ENCODE peak calls at places on chromosome 19, in eight cellular contexts. One of them, this sample, is unnamed.

GRCh38 chr19:30785728-30786127 is 413.5 kb downstream of the ZNF536 start:
- DNase-seq in PC-3: no peak
- DNase-seq in lower leg skin: peak; percentile 9
- DNase-seq in psoas muscle: no peak
- DNase-seq in fibroblast of pulmonary artery: no peak
- DNase-seq in neural crest cell: no peak
- DNase-seq in activated B cell treated with CpG ODN at 0.5 μM for 24 hours: no peak
- DNase-seq in fibroblast of villous mesenchyme: no peak
- DNase-seq in this sample: no peak

GRCh38 chr19:50248826-50249225 is 45.4 kb downstream of the MYH14 start:
- DNase-seq in PC-3: no peak
- DNase-seq in fibroblast of pulmonary artery: no peak
- DNase-seq in lower leg skin: no peak
- DNase-seq in neural crest cell: no peak
- DNase-seq in fibroblast of villous mesenchyme: no peak
- DNase-seq in psoas muscle: no peak
- DNase-seq in activated B cell treated with CpG ODN at 0.5 μM for 24 hours: no peak
- DNase-seq in this sample: no peak

GRCh38 chr19:40718774-40719391 is 2.0 kb downstream of the ITPKC start:
- DNase-seq in psoas muscle: peak; percentile 88
- DNase-seq in activated B cell treated with CpG ODN at 0.5 μM for 24 hours: no peak
- DNase-seq in neural crest cell: no peak
- DNase-seq in fibroblast of villous mesenchyme: peak; percentile 69
- DNase-seq in fibroblast of pulmonary artery: peak; percentile 39
- DNase-seq in lower leg skin: peak; percentile 78
- DNase-seq in PC-3: peak; percentile 72
- DNase-seq in this sample: no peak

GRCh38 chr19:48123907-48124675 is 13.5 kb upstream of the PLA2G4C start:
- DNase-seq in activated B cell treated with CpG ODN at 0.5 μM for 24 hours: no peak
- DNase-seq in lower leg skin: no peak
- DNase-seq in fibroblast of villous mesenchyme: peak; percentile 29
- DNase-seq in fibroblast of pulmonary artery: peak; percentile 86
- DNase-seq in neural crest cell: peak; percentile 32
- DNase-seq in psoas muscle: no peak
- DNase-seq in PC-3: peak; percentile 84
- DNase-seq in this sample: peak; percentile 62

GRCh38 chr19:48271531-48272151 is 1.8 kb downstream of the ZNF114 start:
- DNase-seq in fibroblast of villous mesenchyme: peak; percentile 67
- DNase-seq in psoas muscle: no peak
- DNase-seq in PC-3: peak; percentile 23
- DNase-seq in fibroblast of pulmonary artery: peak; percentile 51
- DNase-seq in neural crest cell: peak; percentile 58
- DNase-seq in lower leg skin: peak; percentile 29
- DNase-seq in activated B cell treated with CpG ODN at 0.5 μM for 24 hours: peak; percentile 37
- DNase-seq in this sample: peak; percentile 63

GRCh38 chr19:56671613-56671994 is at the start of gene ZNF835:
- DNase-seq in fibroblast of pulmonary artery: peak; percentile 22
- DNase-seq in fibroblast of villous mesenchyme: peak; percentile 17
- DNase-seq in activated B cell treated with CpG ODN at 0.5 μM for 24 hours: peak; percentile 91
- DNase-seq in lower leg skin: peak; percentile 73
- DNase-seq in PC-3: no peak
- DNase-seq in neural crest cell: no peak
- DNase-seq in psoas muscle: peak; percentile 95
- DNase-seq in this sample: peak; percentile 31

GRCh38 chr19:16343156-16343555 is 18.5 kb downstream of the KLF2 start:
- DNase-seq in activated B cell treated with CpG ODN at 0.5 μM for 24 hours: no peak
- DNase-seq in lower leg skin: no peak
- DNase-seq in neural crest cell: no peak
- DNase-seq in PC-3: no peak
- DNase-seq in psoas muscle: no peak
- DNase-seq in fibroblast of pulmonary artery: no peak
- DNase-seq in fibroblast of villous mesenchyme: no peak
- DNase-seq in this sample: no peak

GRCh38 chr19:16018106-16018755 is 58.1 kb upstream of the TPM4 start:
- DNase-seq in activated B cell treated with CpG ODN at 0.5 μM for 24 hours: no peak
- DNase-seq in fibroblast of pulmonary artery: no peak
- DNase-seq in neural crest cell: no peak
- DNase-seq in psoas muscle: no peak
- DNase-seq in lower leg skin: no peak
- DNase-seq in PC-3: no peak
- DNase-seq in fibroblast of villous mesenchyme: no peak
- DNase-seq in this sample: no peak

GRCh38 chr19:39677931-39678889 is 22.5 kb downstream of the LGALS16 start:
- DNase-seq in psoas muscle: peak; percentile 68
- DNase-seq in neural crest cell: no peak
- DNase-seq in lower leg skin: no peak
- DNase-seq in fibroblast of villous mesenchyme: no peak
- DNase-seq in fibroblast of pulmonary artery: peak; percentile 12
- DNase-seq in PC-3: peak; percentile 74
- DNase-seq in activated B cell treated with CpG ODN at 0.5 μM for 24 hours: no peak
- DNase-seq in this sample: no peak

GRCh38 chr19:291561-292280 is 518 bp upstream of the PLPP2 start:
- DNase-seq in neural crest cell: no peak
- DNase-seq in lower leg skin: no peak
- DNase-seq in fibroblast of villous mesenchyme: no peak
- DNase-seq in activated B cell treated with CpG ODN at 0.5 μM for 24 hours: no peak
- DNase-seq in fibroblast of pulmonary artery: no peak
- DNase-seq in PC-3: no peak
- DNase-seq in psoas muscle: peak; percentile 23
- DNase-seq in this sample: no peak

GRCh38 chr19:49677232-49677881 is at the start of gene PRMT1:
- DNase-seq in neural crest cell: peak; percentile 51
- DNase-seq in activated B cell treated with CpG ODN at 0.5 μM for 24 hours: peak; percentile 71
- DNase-seq in PC-3: peak; percentile 47
- DNase-seq in psoas muscle: peak; percentile 80
- DNase-seq in lower leg skin: no peak
- DNase-seq in fibroblast of villous mesenchyme: no peak
- DNase-seq in fibroblast of pulmonary artery: peak; percentile 21
- DNase-seq in this sample: no peak

GRCh38 chr19:5129691-5130090 is 160.8 kb downstream of the KDM4B start:
- DNase-seq in fibroblast of pulmonary artery: no peak
- DNase-seq in fibroblast of villous mesenchyme: no peak
- DNase-seq in activated B cell treated with CpG ODN at 0.5 μM for 24 hours: no peak
- DNase-seq in psoas muscle: no peak
- DNase-seq in neural crest cell: no peak
- DNase-seq in lower leg skin: no peak
- DNase-seq in PC-3: no peak
- DNase-seq in this sample: no peak

GRCh38 chr19:39544201-39544903 is 4.4 kb upstream of the EID2 start:
- DNase-seq in psoas muscle: no peak
- DNase-seq in PC-3: no peak
- DNase-seq in lower leg skin: no peak
- DNase-seq in fibroblast of villous mesenchyme: peak; percentile 14
- DNase-seq in fibroblast of pulmonary artery: peak; percentile 32
- DNase-seq in neural crest cell: no peak
- DNase-seq in activated B cell treated with CpG ODN at 0.5 μM for 24 hours: no peak
- DNase-seq in this sample: no peak

DNA sequence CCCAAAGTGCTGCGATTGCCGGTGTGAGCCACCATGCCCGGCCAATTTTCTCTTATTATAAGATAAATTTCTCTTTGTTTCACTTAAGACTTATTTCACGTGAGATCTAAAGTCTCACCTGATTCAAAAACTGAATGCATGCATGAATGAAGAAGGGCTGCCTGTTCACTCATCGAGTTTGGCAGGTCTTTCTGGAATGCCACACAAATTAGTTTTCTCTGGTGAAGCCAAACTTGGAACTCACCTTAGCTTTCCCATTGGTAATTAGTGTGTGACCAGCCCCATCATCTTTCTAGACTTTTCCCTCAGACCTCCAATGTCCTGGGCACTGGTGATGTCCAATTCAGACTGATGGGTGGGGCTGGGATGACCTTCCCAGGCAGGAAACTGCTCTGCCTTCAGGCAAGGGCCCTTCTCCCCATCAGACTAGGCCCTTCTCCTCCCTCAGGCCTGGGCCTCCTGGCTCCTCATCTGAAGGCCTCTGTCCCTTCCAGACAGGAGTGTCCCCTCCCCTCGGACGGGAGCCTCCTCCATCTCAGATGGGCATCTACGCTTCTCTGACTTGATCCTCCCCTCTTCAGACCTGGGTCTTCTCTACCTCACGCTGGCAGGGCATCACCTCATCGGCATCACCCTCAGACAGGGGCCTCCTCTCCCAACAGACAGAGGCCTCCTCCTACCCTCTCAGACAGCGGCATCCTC is 14.4 kb downstream of the C3 start:
- DNase-seq in fibroblast of pulmonary artery: no peak
- DNase-seq in neural crest cell: no peak
- DNase-seq in PC-3: no peak
- DNase-seq in lower leg skin: no peak
- DNase-seq in psoas muscle: no peak
- DNase-seq in fibroblast of villous mesenchyme: no peak
- DNase-seq in activated B cell treated with CpG ODN at 0.5 μM for 24 hours: no peak
- DNase-seq in this sample: no peak
- TF ChIP-seq CTCF in fibroblast of pulmonary artery: no peak
- TF ChIP-seq CTCF in neural crest cell: no peak
- TF ChIP-seq CTCF in PC-3: no peak
- TF ChIP-seq CTCF in lower leg skin: no peak
- TF ChIP-seq CTCF in psoas muscle: no peak
- TF ChIP-seq CTCF in fibroblast of villous mesenchyme: no peak
- TF ChIP-seq CTCF in activated B cell treated with CpG ODN at 0.5 μM for 24 hours: no peak
- TF ChIP-seq CTCF in this sample: no peak

GRCh38 chr19:29311391-29311790 is 98.4 kb upstream of the UQCRFS1 start:
- DNase-seq in psoas muscle: no peak
- DNase-seq in activated B cell treated with CpG ODN at 0.5 μM for 24 hours: no peak
- DNase-seq in fibroblast of pulmonary artery: no peak
- DNase-seq in PC-3: no peak
- DNase-seq in lower leg skin: no peak
- DNase-seq in neural crest cell: no peak
- DNase-seq in fibroblast of villous mesenchyme: no peak
- DNase-seq in this sample: no peak
- TF ChIP-seq CTCF in psoas muscle: no peak
- TF ChIP-seq CTCF in activated B cell treated with CpG ODN at 0.5 μM for 24 hours: no peak
- TF ChIP-seq CTCF in fibroblast of pulmonary artery: no peak
- TF ChIP-seq CTCF in PC-3: no peak
- TF ChIP-seq CTCF in lower leg skin: no peak
- TF ChIP-seq CTCF in neural crest cell: no peak
- TF ChIP-seq CTCF in fibroblast of villous mesenchyme: no peak
- TF ChIP-seq CTCF in this sample: no peak

GRCh38 chr19:10767726-10768125 is 49.8 kb downstream of the DNM2 start:
- DNase-seq in lower leg skin: no peak
- DNase-seq in activated B cell treated with CpG ODN at 0.5 μM for 24 hours: no peak
- DNase-seq in fibroblast of pulmonary artery: no peak
- DNase-seq in PC-3: no peak
- DNase-seq in psoas muscle: no peak
- DNase-seq in fibroblast of villous mesenchyme: no peak
- DNase-seq in neural crest cell: no peak
- DNase-seq in this sample: no peak

GRCh38 chr19:10766681-10767201 is 48.9 kb downstream of the DNM2 start:
- DNase-seq in psoas muscle: no peak
- DNase-seq in neural crest cell: no peak
- DNase-seq in fibroblast of pulmonary artery: peak; percentile 60
- DNase-seq in activated B cell treated with CpG ODN at 0.5 μM for 24 hours: no peak
- DNase-seq in lower leg skin: no peak
- DNase-seq in fibroblast of villous mesenchyme: no peak
- DNase-seq in PC-3: no peak
- DNase-seq in this sample: no peak

GRCh38 chr19:10768369-10768768 is 50.5 kb downstream of the DNM2 start:
- DNase-seq in activated B cell treated with CpG ODN at 0.5 μM for 24 hours: no peak
- DNase-seq in lower leg skin: no peak
- DNase-seq in neural crest cell: no peak
- DNase-seq in psoas muscle: no peak
- DNase-seq in fibroblast of pulmonary artery: no peak
- DNase-seq in fibroblast of villous mesenchyme: no peak
- DNase-seq in PC-3: no peak
- DNase-seq in this sample: no peak

GRCh38 chr19:10768936-10769335 is 51.1 kb downstream of the DNM2 start:
- DNase-seq in fibroblast of pulmonary artery: no peak
- DNase-seq in fibroblast of villous mesenchyme: no peak
- DNase-seq in neural crest cell: no peak
- DNase-seq in psoas muscle: no peak
- DNase-seq in activated B cell treated with CpG ODN at 0.5 μM for 24 hours: no peak
- DNase-seq in lower leg skin: no peak
- DNase-seq in PC-3: no peak
- DNase-seq in this sample: no peak

GRCh38 chr19:10769533-10770491 is 51.9 kb downstream of the DNM2 start:
- DNase-seq in fibroblast of villous mesenchyme: peak; percentile 62
- DNase-seq in lower leg skin: peak; percentile 36
- DNase-seq in PC-3: peak; percentile 33
- DNase-seq in psoas muscle: peak; percentile 82
- DNase-seq in activated B cell treated with CpG ODN at 0.5 μM for 24 hours: no peak
- DNase-seq in fibroblast of pulmonary artery: peak; percentile 31
- DNase-seq in neural crest cell: no peak
- DNase-seq in this sample: no peak
- TF ChIP-seq CTCF in fibroblast of villous mesenchyme: peak; percentile 48
- TF ChIP-seq CTCF in lower leg skin: no peak
- TF ChIP-seq CTCF in PC-3: peak; percentile 50
- TF ChIP-seq CTCF in psoas muscle: peak; percentile 39
- TF ChIP-seq CTCF in activated B cell treated with CpG ODN at 0.5 μM for 24 hours: no peak
- TF ChIP-seq CTCF in fibroblast of pulmonary artery: no peak
- TF ChIP-seq CTCF in neural crest cell: peak; percentile 43
- TF ChIP-seq CTCF in this sample: no peak

GRCh38 chr19:1401889-1402217 is 511 bp upstream of the GAMT start:
- DNase-seq in activated B cell treated with CpG ODN at 0.5 μM for 24 hours: no peak
- DNase-seq in lower leg skin: no peak
- DNase-seq in psoas muscle: no peak
- DNase-seq in fibroblast of pulmonary artery: no peak
- DNase-seq in PC-3: no peak
- DNase-seq in fibroblast of villous mesenchyme: no peak
- DNase-seq in neural crest cell: no peak
- DNase-seq in this sample: no peak
- TF ChIP-seq CTCF in activated B cell treated with CpG ODN at 0.5 μM for 24 hours: no peak
- TF ChIP-seq CTCF in lower leg skin: no peak
- TF ChIP-seq CTCF in psoas muscle: no peak
- TF ChIP-seq CTCF in fibroblast of pulmonary artery: no peak
- TF ChIP-seq CTCF in PC-3: no peak
- TF ChIP-seq CTCF in fibroblast of villous mesenchyme: no peak
- TF ChIP-seq CTCF in neural crest cell: no peak
- TF ChIP-seq CTCF in this sample: no peak

This sample was measured in GM10248.